ENCODE peak calls at places on chromosomes 4 and X, in four cellular contexts. One of them, this sample, is unnamed.

GRCh38 chr4:31995943-31996901 is 1276.1 kb downstream of the PCDH7 start:
- DNase-seq in H9: peak
- DNase-seq in IMR-90: no peak
- DNase-seq in H1: no peak
- DNase-seq in this sample: no peak

GRCh38 chr4:46931981-46932380 is 22.9 kb upstream of the COX7B2 start:
- DNase-seq in H9: peak
- DNase-seq in IMR-90: peak
- DNase-seq in H1: no peak
- DNase-seq in this sample: peak

GRCh38 chr4:109574443-109574850 is 14.4 kb downstream of the MCUB start:
- DNase-seq in H9: no peak
- DNase-seq in IMR-90: no peak
- DNase-seq in H1: no peak
- DNase-seq in this sample: peak

GRCh38 chr4:161252520-161253141 is 911.2 kb downstream of the FSTL5 start:
- DNase-seq in H9: no peak
- DNase-seq in IMR-90: peak
- DNase-seq in H1: no peak
- DNase-seq in this sample: peak

GRCh38 chrX:48827654-48827968 is 1.3 kb downstream of the ERAS start:
- DNase-seq in H9: no peak
- DNase-seq in IMR-90: no peak
- DNase-seq in H1: no peak
- DNase-seq in this sample: peak

GRCh38 chr4:86939737-86940141 is 4.9 kb downstream of the AFF1 start:
- DNase-seq in H9: no peak
- DNase-seq in IMR-90: no peak
- DNase-seq in H1: no peak
- DNase-seq in this sample: no peak

GRCh38 chrX:43808231-43808630 is 74.0 kb downstream of the MAOB start:
- DNase-seq in H9: no peak
- DNase-seq in IMR-90: no peak
- DNase-seq in H1: no peak
- DNase-seq in this sample: no peak

GRCh38 chr4:21656832-21657231 is 291.7 kb downstream of the KCNIP4 start:
- DNase-seq in H9: no peak
- DNase-seq in IMR-90: no peak
- DNase-seq in H1: no peak
- DNase-seq in this sample: peak

GRCh38 chr4:76723373-76723772 is 174.6 kb downstream of the SOWAHB start:
- DNase-seq in H9: no peak
- DNase-seq in IMR-90: peak
- DNase-seq in H1: no peak
- DNase-seq in this sample: no peak

GRCh38 chr4:113566015-113566795 is 195.3 kb downstream of the CAMK2D start:
- DNase-seq in H9: no peak
- DNase-seq in IMR-90: no peak
- DNase-seq in H1: no peak
- DNase-seq in this sample: no peak

GRCh38 chr4:10036926-10037325 is 15.6 kb upstream of the SLC2A9 start:
- DNase-seq in H9: no peak
- DNase-seq in IMR-90: no peak
- DNase-seq in H1: no peak
- DNase-seq in this sample: no peak

GRCh38 chrX:65643046-65643785 is 24.2 kb upstream of the MSN start:
- DNase-seq in H9: no peak
- DNase-seq in IMR-90: peak
- DNase-seq in H1: no peak
- DNase-seq in this sample: peak

GRCh38 chr4:142041788-142042187 is 405.4 kb downstream of the IL15 start:
- DNase-seq in H9: no peak
- DNase-seq in IMR-90: no peak
- DNase-seq in H1: no peak
- DNase-seq in this sample: no peak

GRCh38 chr4:139144161-139144859 is 32.7 kb downstream of the ELF2 start:
- DNase-seq in H9: peak
- DNase-seq in IMR-90: peak
- DNase-seq in H1: no peak
- DNase-seq in this sample: peak

GRCh38 chrX:69618803-69619202 is 2.9 kb downstream of the EDA start:
- DNase-seq in H9: no peak
- DNase-seq in IMR-90: peak
- DNase-seq in H1: no peak
- DNase-seq in this sample: peak

GRCh38 chr4:14375816-14376215 is 626.5 kb upstream of the CPEB2 start:
- DNase-seq in H9: no peak
- DNase-seq in IMR-90: peak
- DNase-seq in H1: no peak
- DNase-seq in this sample: no peak

GRCh38 chr4:60579335-60579734 is 620.8 kb upstream of the ADGRL3 start:
- DNase-seq in H9: no peak
- DNase-seq in IMR-90: peak
- DNase-seq in H1: no peak
- DNase-seq in this sample: no peak

GRCh38 chrX:1661048-1661921 is 46.4 kb downstream of the ASMT start:
- DNase-seq in H9: peak
- DNase-seq in IMR-90: no peak
- DNase-seq in H1: peak
- DNase-seq in this sample: peak

GRCh38 chrX:39772057-39772832 is 325.5 kb downstream of the BCOR start:
- DNase-seq in H9: peak
- DNase-seq in IMR-90: peak
- DNase-seq in H1: no peak
- DNase-seq in this sample: peak

GRCh38 chr4:74293558-74293957 is 14.7 kb upstream of the EPGN start:
- DNase-seq in H9: no peak
- DNase-seq in IMR-90: no peak
- DNase-seq in H1: no peak
- DNase-seq in this sample: no peak

GRCh38 chrX:13007519-13008188 is 32.7 kb downstream of the TMSB4X start:
- DNase-seq in H9: no peak
- DNase-seq in IMR-90: peak
- DNase-seq in H1: no peak
- DNase-seq in this sample: no peak

GRCh38 chr4:167897116-167897515 is 195.2 kb upstream of the ANXA10 start:
- DNase-seq in H9: peak
- DNase-seq in IMR-90: peak
- DNase-seq in H1: no peak
- DNase-seq in this sample: peak

GRCh38 chr4:37540486-37540885 is 145.7 kb downstream of the RELL1 start:
- DNase-seq in H9: no peak
- DNase-seq in IMR-90: no peak
- DNase-seq in H1: no peak
- DNase-seq in this sample: peak

GRCh38 chr4:22874334-22874912 is 181.7 kb downstream of the GBA3 start:
- DNase-seq in H9: no peak
- DNase-seq in IMR-90: no peak
- DNase-seq in H1: no peak
- DNase-seq in this sample: no peak

GRCh38 chr4:184740965-184741364 is 7.1 kb upstream of the CENPU start:
- DNase-seq in H9: no peak
- DNase-seq in IMR-90: no peak
- DNase-seq in H1: no peak
- DNase-seq in this sample: no peak

GRCh38 chrX:107676559-107677378 is 48.5 kb downstream of the PRPS1 start:
- DNase-seq in H9: no peak
- DNase-seq in IMR-90: peak
- DNase-seq in H1: no peak
- DNase-seq in this sample: peak

GRCh38 chr4:187204389-187204920 is 480.8 kb upstream of the FAT1 start:
- DNase-seq in H9: no peak
- DNase-seq in IMR-90: peak
- DNase-seq in H1: no peak
- DNase-seq in this sample: no peak

GRCh38 chr4:159549092-159549491 is 446.2 kb downstream of the RAPGEF2 start:
- DNase-seq in H9: no peak
- DNase-seq in IMR-90: peak
- DNase-seq in H1: no peak
- DNase-seq in this sample: no peak

GRCh38 chr4:53706422-53707032 is 115.2 kb upstream of the LNX1 start:
- DNase-seq in H9: no peak
- DNase-seq in IMR-90: peak
- DNase-seq in H1: no peak
- DNase-seq in this sample: peak

GRCh38 chr4:148029781-148030180 is 297.9 kb downstream of the ARHGAP10 start:
- DNase-seq in H9: no peak
- DNase-seq in IMR-90: no peak
- DNase-seq in H1: no peak
- DNase-seq in this sample: no peak

GRCh38 chr4:148030486-148030885 is 298.6 kb downstream of the ARHGAP10 start:
- DNase-seq in H9: no peak
- DNase-seq in IMR-90: peak
- DNase-seq in H1: no peak
- DNase-seq in this sample: no peak

DNA sequence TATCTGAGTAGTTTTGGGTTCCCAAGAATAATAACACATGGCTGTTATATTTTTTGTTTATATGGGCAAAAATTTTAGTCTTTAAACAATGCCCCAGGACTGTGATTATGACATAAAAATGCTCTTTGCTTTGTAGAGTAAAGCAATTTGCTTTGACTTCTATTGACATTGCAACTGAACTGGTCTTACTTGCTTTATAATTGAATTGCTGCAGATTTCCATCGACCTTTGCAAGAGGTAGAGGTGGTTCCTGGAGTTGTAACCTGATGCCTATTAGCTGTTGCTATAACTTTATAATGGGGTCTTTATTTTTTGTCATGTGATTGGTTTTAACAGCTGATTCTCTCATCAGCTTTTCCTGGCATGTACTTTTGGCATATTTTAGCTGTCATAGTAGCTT is 302.9 kb downstream of the ARHGAP10 start:
- DNase-seq in H9: no peak
- DNase-seq in IMR-90: no peak
- DNase-seq in H1: no peak
- DNase-seq in this sample: no peak
- H4K5ac ChIP-seq in H9: no peak
- H4K5ac ChIP-seq in IMR-90: no peak
- H4K5ac ChIP-seq in H1: no peak
- H4K5ac ChIP-seq in this sample: no peak

GRCh38 chrX:136210806-136211205 is 40.4 kb downstream of the MAP7D3 start:
- DNase-seq in H9: no peak
- DNase-seq in IMR-90: no peak
- DNase-seq in H1: no peak
- DNase-seq in this sample: no peak

GRCh38 chrX:136209751-136210150 is 41.4 kb downstream of the MAP7D3 start:
- DNase-seq in H9: no peak
- DNase-seq in IMR-90: no peak
- DNase-seq in H1: no peak
- DNase-seq in this sample: no peak

GRCh38 chrX:136211766-136212556 is 39.2 kb downstream of the MAP7D3 start:
- DNase-seq in H9: no peak
- DNase-seq in IMR-90: no peak
- DNase-seq in H1: no peak
- DNase-seq in this sample: peak

GRCh38 chrX:136209016-136209738 is 42.0 kb downstream of the MAP7D3 start:
- DNase-seq in H9: peak
- DNase-seq in IMR-90: peak
- DNase-seq in H1: no peak
- DNase-seq in this sample: peak

GRCh38 chrX:136210243-136210642 is 41.0 kb downstream of the MAP7D3 start:
- DNase-seq in H9: no peak
- DNase-seq in IMR-90: no peak
- DNase-seq in H1: no peak
- DNase-seq in this sample: no peak
- H3K9ac ChIP-seq in H9: no peak
- H3K9ac ChIP-seq in IMR-90: no peak
- H3K9ac ChIP-seq in H1: no peak
- H3K9ac ChIP-seq in this sample: no peak

DNA sequence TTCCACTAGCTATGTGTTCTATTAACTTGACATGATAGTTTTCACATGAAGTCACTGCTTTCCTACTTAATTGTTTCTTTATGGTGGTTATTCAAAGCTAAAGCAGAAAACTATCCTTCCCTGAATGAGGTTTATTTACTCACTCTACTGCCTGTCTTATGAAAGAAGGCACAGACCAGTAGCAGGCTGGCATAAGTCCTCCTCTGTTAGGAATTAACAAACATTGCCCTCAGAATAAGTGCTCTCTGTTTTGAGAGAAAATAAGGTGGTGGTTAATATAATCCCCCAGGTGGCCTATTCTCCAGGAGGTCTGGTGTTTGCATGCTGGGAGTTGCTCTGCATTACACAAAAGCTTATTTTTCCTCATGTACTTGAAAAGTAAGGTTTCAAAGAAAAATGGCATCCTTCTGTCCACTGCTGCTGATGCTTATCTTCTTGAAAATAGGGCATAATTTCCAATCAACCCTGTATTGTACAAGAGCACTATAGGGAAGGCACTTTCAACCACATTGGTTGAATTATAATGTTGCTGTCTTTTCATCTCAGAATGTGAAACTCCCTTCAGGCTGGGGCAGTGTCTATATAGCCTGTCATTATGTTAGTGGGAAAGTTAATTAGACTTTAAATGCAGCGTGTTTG is 119.7 kb upstream of the TBC1D9 start:
- DNase-seq in H9: no peak
- DNase-seq in IMR-90: no peak
- DNase-seq in H1: no peak
- DNase-seq in this sample: no peak
- H4K5ac ChIP-seq in H9: no peak
- H4K5ac ChIP-seq in IMR-90: no peak
- H4K5ac ChIP-seq in H1: no peak
- H4K5ac ChIP-seq in this sample: no peak

GRCh38 chr4:157048248-157048647 is 27.7 kb upstream of the GLRB start:
- DNase-seq in H9: no peak
- DNase-seq in IMR-90: peak
- DNase-seq in H1: no peak
- DNase-seq in this sample: no peak
- H3K9ac ChIP-seq in H9: no peak
- H3K9ac ChIP-seq in IMR-90: no peak
- H3K9ac ChIP-seq in H1: no peak
- H3K9ac ChIP-seq in this sample: no peak

This sample was measured in mesendoderm.